ENCODE peak calls at places on chromosomes 7 and 10, in eight cellular contexts. I is GM23248, X is PC-3, D is neural progenitor cell, A is hepatocyte, Z is HCT116, F is GM23338, K is SK-N-SH. S is an unnamed sample.

GRCh38 chr10:43962346-43963191 is 313.9 kb upstream of the ZNF32 start:
- DNase-seq in I (peak), X (no peak), D (no peak), A (no peak), Z (no peak), F (no peak), K (no peak), S (no peak)

GRCh38 chr7:150322833-150323681 is at the start of the genes ACTR3C and LRRC61:
- DNase-seq in I (no peak), X (peak), D (peak), A (peak), Z (no peak), F (peak), K (peak), S (no peak)

GRCh38 chr7:101419831-101420230 is 57.2 kb downstream of the COL26A1 start:
- DNase-seq in I (no peak), X (no peak), D (no peak), A (no peak), Z (no peak), F (no peak), K (peak), S (no peak)

GRCh38 chr7:123770378-123770777 is 21.6 kb upstream of the WASL start:
- DNase-seq in I (peak), X (peak), D (no peak), A (no peak), Z (no peak), F (no peak), K (no peak), S (no peak)

GRCh38 chr7:128119036-128119435 is 87.8 kb upstream of the LRRC4 start:
- DNase-seq in I (no peak), X (no peak), D (no peak), A (no peak), Z (no peak), F (no peak), K (no peak), S (no peak)

GRCh38 chr10:49287689-49288340 is 11.2 kb upstream of the C10orf71 start:
- DNase-seq in I (no peak), X (no peak), D (no peak), A (no peak), Z (no peak), F (no peak), K (no peak), S (no peak)

GRCh38 chr7:105230486-105230885 is 158.2 kb downstream of the SRPK2 start:
- DNase-seq in I (no peak), X (no peak), D (no peak), A (no peak), Z (no peak), F (no peak), K (no peak), S (no peak)

GRCh38 chr7:110407706-110408105 is 683.2 kb upstream of the LRRN3 start:
- DNase-seq in I (peak), X (peak), D (no peak), A (no peak), Z (no peak), F (no peak), K (no peak), S (no peak)

GRCh38 chr10:78621183-78621789 is 447.5 kb upstream of the ZMIZ1 start:
- DNase-seq in I (no peak), X (peak), D (no peak), A (no peak), Z (no peak), F (no peak), K (peak), S (no peak)

GRCh38 chr10:98589007-98589406 is 142.3 kb upstream of the HPS1 start:
- DNase-seq in I (peak), X (no peak), D (no peak), A (no peak), Z (no peak), F (no peak), K (no peak), S (no peak)

GRCh38 chr10:44966129-44966815 is 6.7 kb downstream of the RASSF4 start:
- DNase-seq in I (no peak), X (no peak), D (no peak), A (peak), Z (no peak), F (no peak), K (no peak), S (no peak)

GRCh38 chr7:917255-918117 is 37.0 kb downstream of the ADAP1 start:
- DNase-seq in I (no peak), X (no peak), D (no peak), A (no peak), Z (no peak), F (no peak), K (no peak), S (no peak)

GRCh38 chr7:26729150-26729772 is 135.1 kb downstream of the SKAP2 start:
- DNase-seq in I (no peak), X (no peak), D (no peak), A (no peak), Z (no peak), F (no peak), K (no peak), S (no peak)

GRCh38 chr10:111830360-111830759 is 353.2 kb downstream of the GPAM start:
- DNase-seq in I (no peak), X (no peak), D (peak), A (no peak), Z (no peak), F (no peak), K (no peak), S (no peak)

GRCh38 chr7:139838276-139838675 is 9.2 kb downstream of the TBXAS1 start:
- DNase-seq in I (no peak), X (no peak), D (no peak), A (no peak), Z (no peak), F (no peak), K (no peak), S (no peak)

GRCh38 chr10:35451103-35452016 is 115.1 kb downstream of the CCNY start:
- DNase-seq in I (peak), X (no peak), D (no peak), A (no peak), Z (no peak), F (no peak), K (no peak), S (peak)

GRCh38 chr10:122658356-122659049 is 41.1 kb downstream of the C10orf120 start:
- DNase-seq in I (no peak), X (no peak), D (no peak), A (no peak), Z (no peak), F (no peak), K (no peak), S (no peak)

GRCh38 chr7:156892086-156892800 is 740 bp downstream of the LMBR1 start:
- DNase-seq in I (peak), X (peak), D (peak), A (peak), Z (no peak), F (peak), K (peak), S (peak)

GRCh38 chr7:82745117-82745516 is 301.5 kb upstream of the CACNA2D1 start:
- DNase-seq in I (peak), X (no peak), D (peak), A (no peak), Z (no peak), F (peak), K (no peak), S (no peak)

GRCh38 chr10:34721201-34721840 is 93.8 kb downstream of the PARD3 start:
- DNase-seq in I (peak), X (peak), D (no peak), A (no peak), Z (no peak), F (no peak), K (no peak), S (no peak)

GRCh38 chr10:83346216-83346910 is 792.9 kb upstream of the GHITM start:
- DNase-seq in I (no peak), X (no peak), D (no peak), A (no peak), Z (no peak), F (no peak), K (no peak), S (no peak)

GRCh38 chr7:64869912-64870562 is 33.0 kb upstream of the ZNF273 start:
- DNase-seq in I (no peak), X (no peak), D (no peak), A (no peak), Z (no peak), F (no peak), K (peak), S (no peak)

GRCh38 chr7:107147464-107148214 is 21.2 kb upstream of the HBP1 start:
- DNase-seq in I (peak), X (peak), D (peak), A (peak), Z (peak), F (peak), K (peak), S (peak)

GRCh38 chr7:151832656-151833055 is 44.3 kb downstream of the PRKAG2 start:
- DNase-seq in I (no peak), X (no peak), D (no peak), A (no peak), Z (no peak), F (no peak), K (no peak), S (no peak)

GRCh38 chr10:114174462-114175190 is 623 bp upstream of the CCDC186 start:
- DNase-seq in I (peak), X (no peak), D (peak), A (no peak), Z (no peak), F (peak), K (no peak), S (no peak)

GRCh38 chr7:14000247-14000646 is 10.8 kb upstream of the ETV1 start:
- DNase-seq in I (peak), X (no peak), D (no peak), A (no peak), Z (no peak), F (no peak), K (no peak), S (no peak)

GRCh38 chr10:119197921-119198320 is 9.4 kb upstream of the GRK5 start:
- DNase-seq in I (peak), X (peak), D (no peak), A (no peak), Z (no peak), F (no peak), K (no peak), S (no peak)

GRCh38 chr10:86110156-86110786 is 256.3 kb downstream of the GRID1 start:
- DNase-seq in I (no peak), X (no peak), D (peak), A (no peak), Z (no peak), F (peak), K (no peak), S (no peak)

GRCh38 chr10:91536101-91536500 is 96.8 kb downstream of the PPP1R3C start:
- DNase-seq in I (peak), X (no peak), D (no peak), A (no peak), Z (no peak), F (no peak), K (no peak), S (no peak)

GRCh38 chr10:50464004-50464409 is 159.7 kb downstream of the SGMS1 start:
- DNase-seq in I (no peak), X (no peak), D (no peak), A (no peak), Z (no peak), F (no peak), K (no peak), S (no peak)

GRCh38 chr7:117165656-117166055 is 157.2 kb downstream of the WNT2 start:
- DNase-seq in I (no peak), X (no peak), D (no peak), A (no peak), Z (no peak), F (no peak), K (no peak), S (no peak)

GRCh38 chr10:24762966-24763623 is 39.4 kb upstream of the ARHGAP21 start:
- DNase-seq in I (peak), X (peak), D (no peak), A (no peak), Z (no peak), F (peak), K (no peak), S (no peak)

GRCh38 chr7:101934618-101935017 is 117.2 kb downstream of the CUX1 start:
- DNase-seq in I (no peak), X (no peak), D (no peak), A (no peak), Z (no peak), F (no peak), K (no peak), S (no peak)

GRCh38 chr7:118531566-118531965 is 307.1 kb downstream of the ANKRD7 start:
- DNase-seq in I (no peak), X (no peak), D (no peak), A (no peak), Z (no peak), F (no peak), K (no peak), S (no peak)

GRCh38 chr7:148535227-148535626 is 55.3 kb upstream of the C7orf33 start:
- DNase-seq in I (no peak), X (no peak), D (no peak), A (peak), Z (no peak), F (no peak), K (peak), S (peak)

GRCh38 chr7:84912993-84913635 is 273.7 kb downstream of the SEMA3D start:
- DNase-seq in I (peak), X (peak), D (no peak), A (no peak), Z (no peak), F (peak), K (no peak), S (no peak)

GRCh38 chr7:80372415-80372814 is 139.4 kb downstream of the GNAT3 start:
- DNase-seq in I (peak), X (no peak), D (no peak), A (no peak), Z (no peak), F (peak), K (no peak), S (no peak)

GRCh38 chr7:20665096-20665495 is 49.6 kb downstream of the ABCB5 start:
- DNase-seq in I (no peak), X (no peak), D (no peak), A (no peak), Z (no peak), F (no peak), K (no peak), S (no peak)

GRCh38 chr10:131214521-131215244 is 96.8 kb downstream of the TCERG1L start:
- DNase-seq in I (no peak), X (no peak), D (no peak), A (no peak), Z (no peak), F (no peak), K (no peak), S (no peak)

GRCh38 chr10:86233131-86233530 is 133.5 kb downstream of the GRID1 start:
- DNase-seq in I (no peak), X (no peak), D (no peak), A (no peak), Z (no peak), F (peak), K (no peak), S (no peak)

GRCh38 chr7:79159040-79159664 is 294.3 kb downstream of the MAGI2 start:
- DNase-seq in I (no peak), X (no peak), D (no peak), A (no peak), Z (no peak), F (peak), K (no peak), S (peak)
- TF ChIP-seq EZH2phosphoT487 in I (no peak), X (no peak), D (no peak), A (no peak), Z (no peak), F (no peak), K (no peak), S (no peak)

DNA sequence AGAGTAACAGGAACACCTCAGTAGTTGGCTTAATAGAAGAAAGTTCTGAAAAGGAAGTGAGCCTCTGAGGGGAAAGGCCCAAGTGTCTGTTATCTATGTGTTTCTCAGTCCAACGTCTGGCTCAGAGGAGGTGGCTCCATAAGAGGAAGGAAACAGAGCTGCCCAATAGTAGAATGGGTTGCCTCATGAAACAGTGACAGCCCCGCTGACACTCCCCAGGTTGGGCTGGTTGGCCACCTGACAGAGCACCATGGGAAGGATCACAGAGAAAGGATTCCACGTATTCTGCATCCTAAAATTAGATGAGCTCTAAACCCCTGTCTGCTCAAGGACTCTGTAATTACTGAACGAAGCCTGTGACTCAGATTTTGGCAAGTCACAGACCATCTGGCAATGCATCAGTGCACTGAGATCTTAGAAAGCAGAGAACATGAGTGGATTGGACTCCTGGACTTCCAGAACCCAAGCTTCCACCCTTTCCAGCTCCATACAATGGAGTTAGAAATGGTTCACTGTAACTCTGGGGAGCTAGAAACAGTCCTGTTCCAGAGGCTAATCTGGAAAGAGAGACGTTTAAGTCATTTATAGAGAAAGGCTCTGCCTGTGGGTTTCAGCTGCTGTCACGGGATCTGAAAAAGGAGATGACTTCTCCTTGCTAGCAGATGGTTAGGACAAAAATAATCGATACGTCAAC is 2.9 kb downstream of the PKD2L1 start:
- DNase-seq in I (peak), X (no peak), D (no peak), A (no peak), Z (no peak), F (no peak), K (no peak), S (peak)
- H3K27ac ChIP-seq in I (no peak), X (no peak), D (no peak), A (no peak), Z (no peak), F (no peak), K (no peak), S (peak)

GRCh38 chr10:127252818-127253217 is 56.4 kb upstream of the INSYN2A start:
- DNase-seq in I (no peak), X (no peak), D (no peak), A (no peak), Z (no peak), F (no peak), K (no peak), S (no peak)

GRCh38 chr10:127259385-127259784 is 63.0 kb upstream of the INSYN2A start:
- DNase-seq in I (no peak), X (no peak), D (no peak), A (no peak), Z (no peak), F (no peak), K (no peak), S (no peak)

GRCh38 chr10:127254276-127254675 is 57.9 kb upstream of the INSYN2A start:
- DNase-seq in I (no peak), X (no peak), D (no peak), A (no peak), Z (no peak), F (no peak), K (no peak), S (no peak)
- TF ChIP-seq EZH2phosphoT487 in I (no peak), X (no peak), D (no peak), A (no peak), Z (no peak), F (no peak), K (no peak), S (no peak)

GRCh38 chr10:52485486-52485885 is 171.4 kb downstream of the DKK1 start:
- DNase-seq in I (peak), X (no peak), D (no peak), A (no peak), Z (no peak), F (no peak), K (no peak), S (no peak)
- H3K27ac ChIP-seq in I (peak), X (peak), D (no peak), A (no peak), Z (no peak), F (no peak), K (no peak), S (no peak)

DNA sequence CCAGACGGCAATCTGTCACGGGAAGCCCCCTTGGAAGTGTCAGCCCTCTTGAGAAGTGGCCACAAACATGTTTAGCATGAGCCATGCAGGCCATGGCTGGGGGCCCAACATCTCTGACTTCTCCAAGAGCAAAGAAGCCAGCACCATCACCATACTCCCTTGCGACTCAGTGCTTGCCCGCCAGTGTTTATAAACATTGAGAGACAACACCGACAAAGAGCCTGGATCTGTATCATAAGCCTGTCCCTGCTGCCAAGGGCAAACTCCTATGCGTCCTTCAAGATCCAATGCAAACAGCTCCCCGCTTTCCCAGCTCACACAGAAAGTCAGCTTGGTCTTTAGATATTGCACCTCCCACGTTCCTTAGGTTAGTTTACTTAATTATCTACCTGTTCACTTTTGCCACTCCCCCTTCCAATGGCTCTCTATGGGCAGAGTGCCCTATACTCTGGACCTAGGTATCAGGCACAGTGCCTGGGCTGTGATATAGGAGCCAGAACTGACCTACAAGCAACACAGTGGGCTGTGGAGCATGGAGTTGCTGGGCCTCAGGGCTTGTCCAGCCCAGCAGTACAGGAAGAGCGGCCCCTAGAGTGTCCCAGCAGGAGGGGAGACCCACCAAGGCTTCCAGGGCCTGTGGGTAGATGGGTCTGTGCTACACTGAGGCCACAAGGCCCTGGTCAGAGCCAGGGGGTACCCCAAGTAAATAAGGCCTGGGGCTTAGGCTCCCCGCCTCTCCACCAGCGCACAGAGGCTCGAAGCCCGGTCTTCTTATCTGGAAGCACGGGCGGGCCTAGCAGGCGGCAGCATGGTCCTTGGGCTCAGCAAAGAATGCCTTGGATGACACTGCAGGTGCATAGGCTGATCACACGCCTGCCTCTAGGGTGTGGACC is 37.7 kb downstream of the CAMK2B start:
- DNase-seq in I (no peak), X (no peak), D (no peak), A (no peak), Z (no peak), F (no peak), K (peak), S (no peak)
- TF ChIP-seq EZH2phosphoT487 in I (no peak), X (no peak), D (no peak), A (no peak), Z (no peak), F (no peak), K (no peak), S (no peak)

GRCh38 chr7:134068670-134069069 is 58.5 kb upstream of the LRGUK start:
- DNase-seq in I (no peak), X (no peak), D (no peak), A (no peak), Z (no peak), F (no peak), K (no peak), S (no peak)
- H3K27ac ChIP-seq in I (no peak), X (no peak), D (no peak), A (no peak), Z (no peak), F (no peak), K (no peak), S (no peak)